ENCODE peak calls at places on chromosomes 11 and 22, in ten cellular contexts. X is neural crest cell, Z is omental fat pad, A is lower leg skin, N is tibial artery, T is cardiac muscle cell, R is epithelial cell of esophagus, M is fibroblast of lung, Q is HCT116, W is stomach. F is an unnamed sample.

GRCh38 chr11:17611049-17611448 is 64.0 kb downstream of the OTOG start:
- DNase-seq in N (no peak), X (no peak), Z (no peak), R (no peak), A (no peak), W (no peak), M (no peak), Q (no peak), T (no peak), F (no peak)

GRCh38 chr11:62445314-62445740 is 26.5 kb downstream of the SCGB1A1 start:
- DNase-seq in T (no peak), R (no peak), W (peak), N (no peak), A (no peak), M (peak), X (no peak), Q (no peak), Z (no peak), F (no peak)

GRCh38 chr11:133941546-133941945 is 15.2 kb downstream of the IGSF9B start:
- DNase-seq in T (no peak), Z (no peak), N (no peak), R (no peak), A (no peak), M (no peak), Q (no peak), X (no peak), W (no peak), F (no peak)

GRCh38 chr11:108897071-108897481 is 232.2 kb downstream of the DDX10 start:
- DNase-seq in Q (peak), X (no peak), T (no peak), A (no peak), N (no peak), Z (no peak), R (no peak), W (no peak), M (no peak), F (no peak)

GRCh38 chr22:39658367-39658766 is 87.8 kb downstream of the CACNA1I start:
- DNase-seq in Q (no peak), W (no peak), Z (no peak), A (no peak), X (no peak), T (no peak), N (no peak), M (no peak), R (no peak), F (no peak)

GRCh38 chr11:113237261-113237660 is 77.1 kb upstream of the TTC12 start:
- DNase-seq in R (no peak), T (no peak), A (no peak), W (no peak), X (no peak), N (no peak), M (no peak), Q (no peak), Z (no peak), F (no peak)

GRCh38 chr22:29205598-29206371 is at the start of gene EMID1:
- DNase-seq in T (peak), X (no peak), R (peak), M (no peak), A (no peak), N (no peak), Z (no peak), Q (no peak), W (peak), F (no peak)

GRCh38 chr22:33274214-33274828 is 216.1 kb upstream of the SYN3 start:
- DNase-seq in W (no peak), Z (no peak), X (peak), M (no peak), T (peak), R (no peak), N (peak), A (no peak), Q (no peak), F (no peak)

DNA sequence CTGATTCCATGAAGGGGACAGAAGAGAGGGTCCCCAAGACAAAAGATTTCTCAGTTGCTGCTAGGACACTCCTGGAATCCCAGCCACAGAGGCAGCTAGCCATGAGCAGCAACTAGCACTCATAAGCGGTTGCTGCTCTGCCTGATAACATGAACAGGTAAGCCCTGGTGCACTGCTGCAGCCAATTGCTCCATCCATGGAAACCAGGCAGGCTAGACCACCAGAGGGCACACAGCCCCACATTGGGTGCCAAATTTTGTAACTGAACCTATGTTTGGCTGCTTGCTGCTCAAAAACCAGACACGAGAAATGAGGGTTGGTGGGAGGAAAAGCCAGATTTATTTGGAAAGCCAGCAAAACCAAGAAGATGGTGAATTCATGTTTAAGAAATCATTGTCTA is 21.9 kb upstream of the QSER1 start:
- DNase-seq in N (no peak), W (no peak), M (no peak), R (peak), Q (no peak), X (no peak), T (peak), Z (no peak), A (no peak), F (no peak)
- TF ChIP-seq CTCF in N (no peak), W (no peak), M (peak), R (peak), Q (peak), X (peak), T (peak), Z (no peak), A (no peak), F (peak)

GRCh38 chr11:15258433-15259350 is 144.0 kb downstream of the INSC start:
- DNase-seq in A (no peak), Q (peak), Z (no peak), T (peak), N (no peak), R (peak), M (peak), W (no peak), X (no peak), F (peak)
- TF ChIP-seq CTCF in A (no peak), Q (peak), Z (no peak), T (no peak), N (no peak), R (no peak), M (no peak), W (no peak), X (no peak), F (peak)

DNA sequence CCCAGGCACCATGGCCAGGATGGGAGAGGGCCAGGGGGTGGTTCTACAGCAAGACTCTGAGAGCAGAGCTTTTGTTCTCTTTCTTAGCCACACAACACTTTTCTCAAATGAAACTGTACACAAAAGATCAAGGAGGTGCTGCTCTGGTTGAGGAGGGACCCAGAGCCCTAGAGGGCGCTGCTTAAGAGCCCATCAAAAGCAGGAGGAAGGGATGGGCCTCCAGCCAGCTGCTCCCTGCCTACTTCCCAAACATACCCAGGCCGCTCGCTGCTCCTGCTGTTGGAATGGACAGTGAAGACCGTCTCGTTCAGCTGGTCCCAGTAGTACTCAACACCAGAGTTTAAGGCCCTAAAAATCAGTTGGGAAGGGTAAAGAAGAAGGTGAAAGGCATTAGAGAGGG is 18.4 kb upstream of the CHRM4 start:
- DNase-seq in T (no peak), W (no peak), N (no peak), M (peak), R (no peak), Q (no peak), X (no peak), A (no peak), Z (no peak), F (no peak)
- TF ChIP-seq CTCF in T (peak), W (no peak), N (no peak), M (no peak), R (peak), Q (peak), X (no peak), A (no peak), Z (no peak), F (peak)

DNA sequence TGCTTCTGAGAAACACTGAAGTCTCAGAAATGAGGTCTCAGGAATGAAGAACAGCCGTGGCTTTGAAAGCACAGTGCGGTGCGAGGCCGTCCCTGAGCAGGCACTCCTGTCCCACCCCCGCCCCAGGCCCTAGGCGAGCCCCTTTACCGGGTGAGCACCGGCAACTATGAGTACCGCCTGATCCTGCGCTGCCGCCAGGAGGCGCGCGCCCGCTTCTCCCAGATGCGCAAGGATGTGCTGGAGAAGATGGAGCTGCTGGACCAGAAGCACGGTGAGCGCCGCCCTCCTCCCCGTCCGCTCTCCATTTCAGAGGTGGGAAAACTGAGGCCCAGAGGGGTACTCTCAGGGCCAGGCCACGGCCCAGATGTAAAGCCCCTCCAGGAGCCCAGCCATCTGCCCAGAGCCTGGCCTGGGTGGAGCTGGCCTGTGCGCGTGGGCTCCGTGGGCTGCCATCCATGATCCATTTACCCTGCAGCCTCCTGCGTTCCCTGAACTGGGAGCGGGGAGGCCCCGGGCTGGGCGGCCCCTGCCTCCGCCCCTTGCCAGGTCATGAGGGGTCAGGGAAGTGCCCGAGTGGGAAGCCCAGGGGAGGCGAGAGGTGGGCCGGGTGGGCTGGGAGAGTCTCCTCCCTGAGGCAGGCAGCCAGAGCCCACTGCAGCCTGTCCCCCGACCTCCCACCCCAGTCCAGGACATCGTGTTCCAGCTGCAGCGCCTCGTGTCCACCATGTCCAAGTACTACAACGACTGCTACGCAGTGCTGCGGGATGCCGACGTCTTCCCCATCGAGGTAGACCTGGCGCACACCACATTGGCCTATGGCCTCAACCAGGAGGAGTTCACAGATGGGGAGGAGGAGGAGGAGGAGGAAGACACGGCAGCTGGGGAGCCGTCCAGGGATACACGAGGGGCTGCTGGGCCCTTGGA is 9.5 kb downstream of the SLC16A8 start:
- DNase-seq in W (no peak), A (no peak), M (peak), X (no peak), T (no peak), Q (no peak), N (no peak), Z (no peak), R (peak), F (no peak)
- TF ChIP-seq CTCF in W (no peak), A (no peak), M (peak), X (peak), T (peak), Q (no peak), N (peak), Z (no peak), R (peak), F (no peak)

GRCh38 chr11:63951779-63952536 is 13.2 kb downstream of the NAA40 start:
- DNase-seq in A (no peak), Z (no peak), W (no peak), X (no peak), R (peak), M (no peak), T (no peak), Q (no peak), N (no peak), F (no peak)

GRCh38 chr11:63958013-63958412 is 16.4 kb upstream of the COX8A start:
- DNase-seq in M (no peak), T (no peak), R (no peak), N (no peak), X (no peak), A (no peak), W (no peak), Z (no peak), Q (no peak), F (no peak)

GRCh38 chr11:63952570-63952969 is 13.8 kb downstream of the NAA40 start:
- DNase-seq in W (no peak), T (no peak), N (no peak), Z (no peak), M (no peak), A (no peak), R (peak), X (no peak), Q (no peak), F (no peak)
- TF ChIP-seq CTCF in W (no peak), T (no peak), N (no peak), Z (no peak), M (no peak), A (no peak), R (no peak), X (no peak), Q (no peak), F (no peak)

DNA sequence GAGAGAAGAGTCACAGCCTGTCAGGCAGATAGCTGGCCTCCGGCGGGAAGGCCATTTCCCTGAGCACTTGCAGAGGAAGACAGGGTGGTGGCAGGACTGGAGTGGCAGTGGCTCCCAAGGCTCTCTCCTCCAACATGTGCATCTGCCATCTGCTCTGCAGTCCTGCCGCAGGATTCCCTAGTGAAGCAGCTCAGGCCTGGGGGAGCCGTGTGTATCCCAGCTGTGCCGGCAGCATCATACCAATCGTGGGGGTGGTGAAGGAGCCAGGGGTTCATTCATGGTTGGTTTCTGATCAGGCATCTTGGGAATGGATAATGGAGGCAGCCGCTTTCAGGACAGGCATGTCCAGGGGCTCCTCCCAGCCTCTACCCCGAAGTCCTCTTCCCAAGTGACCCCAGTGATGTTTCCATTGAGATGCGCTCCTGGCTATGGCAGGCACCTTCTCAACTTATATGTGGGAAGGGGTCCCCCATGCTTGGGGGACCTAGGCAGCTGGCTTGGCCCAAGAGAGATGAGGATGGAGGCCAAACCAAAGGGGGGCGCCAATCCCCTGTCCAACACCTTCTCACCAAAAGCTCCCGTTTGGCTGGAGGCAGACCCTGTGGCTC is 6.1 kb downstream of the TAGLN start:
- DNase-seq in T (no peak), X (no peak), W (no peak), M (no peak), A (no peak), Q (no peak), Z (no peak), R (no peak), N (no peak), F (no peak)
- TF ChIP-seq CTCF in T (peak), X (no peak), W (no peak), M (no peak), A (no peak), Q (no peak), Z (no peak), R (no peak), N (no peak), F (no peak)

GRCh38 chr11:13701506-13701905 is 33.0 kb downstream of the FAR1 start:
- DNase-seq in R (no peak), W (no peak), Z (no peak), M (no peak), N (no peak), A (no peak), T (no peak), X (no peak), Q (no peak), F (no peak)
- TF ChIP-seq CTCF in R (no peak), W (no peak), Z (no peak), M (no peak), N (no peak), A (no peak), T (no peak), X (no peak), Q (peak), F (peak)

DNA sequence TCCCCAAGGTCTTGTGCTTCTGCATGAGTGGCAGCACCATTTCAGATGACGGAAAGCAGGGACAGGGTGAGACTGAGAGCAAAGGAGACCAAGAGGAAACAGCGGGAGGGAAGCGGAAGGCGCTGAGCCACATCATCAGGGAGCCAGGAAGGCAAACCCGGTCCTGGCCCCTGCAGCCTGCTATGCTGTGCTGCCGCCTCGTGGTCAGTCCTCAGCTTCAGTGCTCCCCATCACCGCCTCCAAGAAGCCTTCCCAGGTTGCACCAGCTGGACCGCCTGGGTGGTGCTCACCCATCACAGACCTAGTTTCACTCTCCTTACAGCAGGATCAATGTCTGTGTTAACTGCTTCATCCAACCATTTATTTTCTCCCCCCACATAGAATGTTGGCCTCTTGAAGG is 73.0 kb upstream of the PHF21B start:
- DNase-seq in R (no peak), T (no peak), A (no peak), W (no peak), Z (no peak), M (no peak), X (peak), N (no peak), Q (no peak), F (no peak)
- TF ChIP-seq CTCF in R (no peak), T (peak), A (no peak), W (no peak), Z (no peak), M (no peak), X (peak), N (no peak), Q (peak), F (peak)

GRCh38 chr22:27892064-27892463 is 27.0 kb downstream of the PITPNB start:
- DNase-seq in M (no peak), R (no peak), W (no peak), Z (no peak), X (no peak), N (no peak), A (no peak), Q (no peak), T (peak), F (no peak)
- TF ChIP-seq CTCF in M (no peak), R (no peak), W (no peak), Z (no peak), X (no peak), N (no peak), A (no peak), Q (no peak), T (no peak), F (no peak)

F was measured in epithelial cell of proximal tubule.